ENCODE peak calls at places on chromosomes 12 and 14, in five cellular contexts. D, F, R, S and O are unnamed samples.

GRCh38 chr12:128570191-128571065 is 253.3 kb downstream of the SLC15A4 start:
- DNase-seq in S (no peak), D (no peak), F (no peak), R (no peak), O (no peak)

GRCh38 chr14:90678846-90679362 is 137.3 kb downstream of the TTC7B start:
- DNase-seq in D (no peak), R (no peak), F (no peak), S (no peak), O (no peak)

GRCh38 chr12:121789800-121790748 is 3.4 kb downstream of the RHOF start:
- DNase-seq in S (no peak), R (no peak), D (peak), F (no peak), O (no peak)

GRCh38 chr14:88130057-88130432 is 125.1 kb downstream of the GPR65 start:
- DNase-seq in R (no peak), D (no peak), F (no peak), S (no peak), O (no peak)

GRCh38 chr12:34347367-34347766 is 325.1 kb downstream of the ALG10 start:
- DNase-seq in R (no peak), D (no peak), S (no peak), F (no peak), O (no peak)

GRCh38 chr12:106123551-106123991 is 15.2 kb downstream of the NUAK1 start:
- DNase-seq in R (no peak), D (no peak), F (no peak), S (peak), O (no peak)

GRCh38 chr12:120847392-120848157 is 56.6 kb downstream of the SPPL3 start:
- DNase-seq in S (no peak), D (no peak), F (no peak), R (no peak), O (no peak)

GRCh38 chr14:35380794-35381193 is 23.8 kb downstream of the NFKBIA start:
- DNase-seq in S (no peak), R (no peak), D (no peak), F (no peak), O (no peak)

GRCh38 chr12:65490193-65490592 is 211.7 kb downstream of the MSRB3 start:
- DNase-seq in F (no peak), S (no peak), D (no peak), R (no peak), O (no peak)